ENCODE peak calls at places on chromosomes 4 and X, in seven cellular contexts. V, Z, C, D, O, I and N are unnamed samples.

GRCh38 chr4:171478181-171478580 is 335.0 kb upstream of the GALNTL6 start:
- DNase-seq in Z (no peak), D (no peak), I (no peak), C (no peak), V (no peak), O (no peak), N (no peak)

GRCh38 chrX:64805683-64806082 is 170.6 kb downstream of the ZC4H2 start:
- DNase-seq in O (no peak), D (no peak), C (no peak), Z (no peak), I (peak), V (no peak), N (no peak)

GRCh38 chrX:40411350-40412111 is 169.2 kb upstream of the ATP6AP2 start:
- DNase-seq in C (no peak), Z (no peak), O (no peak), V (no peak), I (no peak), D (peak), N (no peak)

GRCh38 chr4:99572527-99573240 is 1.9 kb upstream of the MTTP start:
- DNase-seq in I (peak), C (no peak), Z (no peak), D (no peak), O (no peak), V (no peak), N (no peak)

GRCh38 chrX:7072856-7073255 is 74.7 kb upstream of the STS start:
- DNase-seq in C (no peak), V (no peak), D (no peak), O (no peak), Z (no peak), I (no peak), N (no peak)

GRCh38 chr4:120718979-120719566 is 203.5 kb downstream of the PRDM5 start:
- DNase-seq in I (peak), O (no peak), C (no peak), D (peak), Z (no peak), V (no peak), N (peak)

GRCh38 chrX:39741904-39742303 is 355.9 kb downstream of the BCOR start:
- DNase-seq in C (no peak), I (no peak), V (no peak), D (no peak), O (no peak), Z (no peak), N (no peak)

GRCh38 chrX:34886011-34886410 is 56.6 kb upstream of the FAM47B start:
- DNase-seq in I (peak), O (no peak), V (no peak), Z (no peak), C (no peak), D (no peak), N (no peak)

GRCh38 chrX:10006770-10007169 is 39.6 kb downstream of the CLDN34 start:
- DNase-seq in D (no peak), Z (no peak), V (no peak), I (no peak), C (no peak), O (no peak), N (no peak)

GRCh38 chrX:123860506-123860840 is 620 bp downstream of the XIAP start:
- DNase-seq in I (no peak), V (no peak), D (no peak), Z (no peak), O (no peak), C (no peak), N (no peak)

GRCh38 chrX:65723706-65724105 is 56.3 kb downstream of the MSN start:
- DNase-seq in C (no peak), O (no peak), I (peak), D (peak), V (no peak), Z (no peak), N (no peak)